ENCODE peak calls at places on chromosomes 2 and 18, in seven cellular contexts. X is A549, J is aorta, P is osteoblast, S is testis, E is PC-3, U is cardiac muscle cell. R is an unnamed sample.
A peak's percentile ranks its signal among the peaks of the same experiment; 100 is the strongest.

GRCh38 chr2:74249406-74250122 is 51.1 kb downstream of the MTHFD2 start:
- DNase-seq in X (no peak), J (no peak), P (peak; percentile 73), S (no peak), E (no peak), U (no peak), R (no peak)

GRCh38 chr2:169933124-169933711 is 106.0 kb downstream of the UBR3 start:
- DNase-seq in X (peak; percentile 22), J (no peak), P (peak; percentile 18), S (no peak), E (peak; percentile 70), U (peak; percentile 47), R (no peak)

GRCh38 chr2:232674491-232674890 is 22.6 kb upstream of the GIGYF2 start:
- DNase-seq in X (no peak), J (no peak), P (no peak), S (no peak), E (no peak), U (no peak), R (no peak)

GRCh38 chr2:53569957-53570727 is 197.5 kb upstream of the CHAC2 start:
- DNase-seq in X (no peak), J (no peak), P (no peak), S (no peak), E (peak; percentile 14), U (no peak), R (no peak)

GRCh38 chr2:240411261-240412160 is 24.0 kb upstream of the GPC1 start:
- DNase-seq in X (no peak), J (peak; percentile 33), P (peak; percentile 70), S (no peak), E (no peak), U (no peak), R (no peak)

GRCh38 chr18:36153203-36153602 is 23.5 kb downstream of the ELP2 start:
- DNase-seq in X (no peak), J (no peak), P (peak; percentile 82), S (no peak), E (no peak), U (peak; percentile 87), R (no peak)

GRCh38 chr18:34493099-34493544 is 217.0 kb upstream of the DTNA start:
- DNase-seq in X (no peak), J (peak; percentile 93), P (peak; percentile 90), S (peak; percentile 90), E (peak; percentile 64), U (peak; percentile 71), R (no peak)

GRCh38 chr2:56009758-56010534 is 86.4 kb upstream of the EFEMP1 start:
- DNase-seq in X (peak; percentile 18), J (no peak), P (no peak), S (no peak), E (peak; percentile 72), U (peak; percentile 79), R (peak; percentile 33)

GRCh38 chr2:3008551-3009498 is 368.8 kb downstream of the EIPR1 start:
- DNase-seq in X (no peak), J (no peak), P (no peak), S (no peak), E (no peak), U (no peak), R (no peak)

GRCh38 chr2:222730346-222731065 is 59.0 kb downstream of the MOGAT1 start:
- DNase-seq in X (no peak), J (no peak), P (peak; percentile 48), S (no peak), E (no peak), U (no peak), R (no peak)

GRCh38 chr2:164890533-164890932 is 48.9 kb upstream of the COBLL1 start:
- DNase-seq in X (no peak), J (no peak), P (no peak), S (no peak), E (no peak), U (peak; percentile 26), R (no peak)

GRCh38 chr2:48779019-48779418 is 23.5 kb upstream of the LHCGR start:
- DNase-seq in X (no peak), J (no peak), P (peak; percentile 58), S (no peak), E (no peak), U (no peak), R (peak; percentile 87)

GRCh38 chr18:30889582-30890301 is 152.8 kb downstream of the DSC3 start:
- DNase-seq in X (no peak), J (no peak), P (peak; percentile 9), S (no peak), E (peak; percentile 60), U (peak; percentile 10), R (peak; percentile 58)

GRCh38 chr18:80044072-80044471 is 9.8 kb downstream of the RBFA start:
- DNase-seq in X (no peak), J (no peak), P (no peak), S (no peak), E (no peak), U (no peak), R (no peak)

GRCh38 chr18:79528846-79529245 is 133.1 kb downstream of the NFATC1 start:
- DNase-seq in X (peak; percentile 73), J (peak; percentile 60), P (peak; percentile 98), S (peak; percentile 83), E (peak; percentile 78), U (peak; percentile 82), R (peak; percentile 31)

GRCh38 chr2:1014802-1015201 is 64.2 kb downstream of the SNTG2 start:
- DNase-seq in X (no peak), J (no peak), P (no peak), S (no peak), E (no peak), U (no peak), R (no peak)

GRCh38 chr18:55934801-55935200 is 346.8 kb upstream of the TCF4 start:
- DNase-seq in X (no peak), J (no peak), P (no peak), S (no peak), E (no peak), U (no peak), R (no peak)
- H3K9me3 ChIP-seq in X (no peaks in the 10 kb centered on the region), J (no peaks in the 10 kb centered on the region), P (no peaks in the 10 kb centered on the region), S (no peaks in the 10 kb centered on the region), E (peaks cover 16% of the 10 kb centered on the region), U (no peaks in the 10 kb centered on the region), R (no peaks in the 10 kb centered on the region)

GRCh38 chr2:144259332-144259731 is 260.6 kb downstream of the ZEB2 start:
- DNase-seq in X (no peak), J (no peak), P (no peak), S (no peak), E (no peak), U (no peak), R (no peak)
- H3K4me3 ChIP-seq in X (no peak overlapping the region), J (no peak overlapping the region), P (no peak overlapping the region), S (no peak overlapping the region), E (no peak overlapping the region), U (no peak overlapping the region), R (no peak overlapping the region)

GRCh38 chr2:40096360-40096759 is 317.3 kb upstream of the THUMPD2 start:
- DNase-seq in X (no peak), J (no peak), P (no peak), S (no peak), E (peak; percentile 81), U (peak; percentile 70), R (no peak)

GRCh38 chr2:40095003-40095402 is 315.9 kb upstream of the THUMPD2 start:
- DNase-seq in X (no peak), J (no peak), P (no peak), S (no peak), E (peak; percentile 90), U (peak; percentile 77), R (no peak)

GRCh38 chr2:40097691-40098376 is 318.8 kb upstream of the THUMPD2 start:
- DNase-seq in X (no peak), J (no peak), P (no peak), S (no peak), E (peak; percentile 71), U (peak; percentile 82), R (no peak)

GRCh38 chr2:40101076-40101688 is 322.1 kb upstream of the THUMPD2 start:
- DNase-seq in X (no peak), J (no peak), P (no peak), S (no peak), E (no peak), U (peak; percentile 38), R (peak; percentile 41)

DNA sequence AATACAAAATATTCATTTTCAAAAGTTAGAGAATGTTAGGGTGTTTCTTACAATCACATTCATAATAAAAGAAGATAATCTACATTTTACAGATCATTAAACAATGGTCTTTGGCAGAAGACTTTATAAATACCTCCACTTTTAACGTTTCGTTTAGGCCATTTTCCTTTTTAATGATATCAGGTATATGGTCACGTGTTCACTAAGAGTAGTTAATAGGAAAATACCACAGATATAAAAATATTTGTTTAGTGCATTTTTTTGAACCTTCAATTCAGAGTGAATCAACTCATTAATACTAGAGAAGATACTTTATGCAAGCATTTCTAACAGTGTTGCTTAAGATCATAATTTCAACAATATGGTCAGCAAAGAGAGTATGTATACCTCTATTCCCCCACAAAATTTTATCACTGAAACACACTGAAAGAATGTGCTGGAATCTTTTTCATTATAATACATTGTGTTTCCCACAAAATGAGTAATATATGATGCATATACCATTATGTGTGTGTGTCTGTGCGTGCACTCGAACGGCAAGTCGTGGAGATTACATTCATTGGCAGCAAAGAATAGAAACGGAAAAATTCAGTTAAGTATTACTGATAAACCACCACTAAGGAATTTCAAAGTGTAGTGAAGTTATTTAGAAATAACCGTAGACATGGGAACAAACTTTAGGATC is 319.9 kb upstream of the THUMPD2 start:
- DNase-seq in X (no peak), J (no peak), P (no peak), S (no peak), E (peak; percentile 75), U (peak; percentile 75), R (no peak)
- H3K4me1 ChIP-seq in X (peaks cover 27% of the 10 kb centered on the region), J (peaks cover 5% of the 10 kb centered on the region), P (peaks cover 81% of the 10 kb centered on the region), S (no peaks in the 10 kb centered on the region), E (peaks cover 67% of the 10 kb centered on the region), U (peaks cover 40% of the 10 kb centered on the region), R (peaks cover 34% of the 10 kb centered on the region)

GRCh38 chr2:176164803-176165597 is 7.9 kb downstream of the HOXD3 start:
- DNase-seq in X (no peak), J (no peak), P (no peak), S (no peak), E (no peak), U (no peak), R (peak; percentile 82)

GRCh38 chr2:176165598-176166055 is 8.5 kb downstream of the HOXD3 start:
- DNase-seq in X (no peak), J (no peak), P (no peak), S (no peak), E (no peak), U (no peak), R (no peak)

GRCh38 chr2:176162911-176163654 is 6.0 kb downstream of the HOXD3 start:
- DNase-seq in X (no peak), J (no peak), P (no peak), S (no peak), E (no peak), U (no peak), R (no peak)

GRCh38 chr2:176163655-176164021 is 6.5 kb downstream of the HOXD3 start:
- DNase-seq in X (no peak), J (no peak), P (no peak), S (no peak), E (no peak), U (no peak), R (no peak)

GRCh38 chr2:176164184-176164802 is 7.2 kb downstream of the HOXD3 start:
- DNase-seq in X (no peak), J (no peak), P (no peak), S (no peak), E (no peak), U (no peak), R (no peak)
- H3K9me3 ChIP-seq in X (no peaks in the 10 kb centered on the region), J (peaks cover 1% of the 10 kb centered on the region), P (no peaks in the 10 kb centered on the region), S (no peaks in the 10 kb centered on the region), E (no peaks in the 10 kb centered on the region), U (no peaks in the 10 kb centered on the region), R (no peaks in the 10 kb centered on the region)

GRCh38 chr2:238846503-238847431 is 1.1 kb upstream of the TWIST2 start:
- DNase-seq in X (no peak), J (no peak), P (peak; percentile 92), S (no peak), E (no peak), U (peak; percentile 67), R (no peak)
- H3K4me3 ChIP-seq in X (peak overlapping the region; percentile 94), J (peak overlapping the region; percentile 68), P (peak overlapping the region; percentile 84), S (peak overlapping the region; percentile 60), E (no peak overlapping the region), U (no peak overlapping the region), R (no peak overlapping the region)